ENCODE peak calls at places on chromosomes 1 and 21, in eight cellular contexts. S is nucleus accumbens; Y is NCI-H1417; Z is stimulated activated CD4-positive, alpha-beta T cell treated with anti-CD3 and anti-CD28 coated beads, Interleukin-12 subunit alpha, Interleukin-12 subunit beta, amount 100 ng/mL, for 48 hours; U is B cell; E is MV-4-11; R is hepatic stellate cell; W is ACHN. V is an unnamed sample.
A peak's percentile ranks its signal among the peaks of the same experiment; 100 is the strongest.

GRCh38 chr21:27301216-27301615 is 334.3 kb upstream of the ADAMTS5 start:
- DNase-seq in Z (no peak), E (no peak), Y (no peak), R (no peak), U (no peak), S (no peak), W (no peak), V (no peak)

GRCh38 chr1:178587975-178588374 is 75.1 kb downstream of the TEX35 start:
- DNase-seq in R (no peak), S (no peak), U (no peak), Y (no peak), W (no peak), E (no peak), Z (no peak), V (no peak)

GRCh38 chr1:209048961-209049669 is 534.4 kb upstream of the CAMK1G start:
- DNase-seq in E (no peak), U (no peak), W (peak; percentile 83), S (no peak), Z (no peak), Y (no peak), R (no peak), V (no peak)

GRCh38 chr1:21175670-21176581 is 771 bp downstream of the EIF4G3 start:
- DNase-seq in U (peak; percentile 42), W (no peak), R (peak; percentile 55), Y (peak; percentile 65), S (peak; percentile 67), E (no peak), Z (peak; percentile 25), V (peak; percentile 36)

GRCh38 chr1:200386416-200386815 is 23.4 kb downstream of the ZNF281 start:
- DNase-seq in U (no peak), R (no peak), Z (no peak), E (no peak), Y (no peak), S (no peak), W (no peak), V (no peak)

GRCh38 chr1:115300087-115300856 is 37.8 kb downstream of the NGF start:
- DNase-seq in E (no peak), Z (no peak), W (no peak), U (no peak), R (no peak), Y (peak; percentile 53), S (no peak), V (peak; percentile 9)

GRCh38 chr1:24551910-24552571 is 3.8 kb upstream of the NCMAP start:
- DNase-seq in S (no peak), Y (peak; percentile 54), W (no peak), Z (no peak), U (no peak), R (no peak), E (no peak), V (peak; percentile 41)

GRCh38 chr1:114118351-114118990 is 35.2 kb downstream of the SYT6 start:
- DNase-seq in W (no peak), U (no peak), Y (no peak), R (no peak), E (no peak), S (no peak), Z (no peak), V (no peak)

GRCh38 chr1:75123756-75124155 is 10.4 kb upstream of the LHX8 start:
- DNase-seq in E (no peak), S (no peak), W (no peak), R (no peak), Y (no peak), U (no peak), Z (no peak), V (no peak)

GRCh38 chr1:186183219-186183618 is 191.8 kb downstream of the TPR start:
- DNase-seq in S (no peak), W (peak; percentile 85), R (no peak), U (no peak), Y (no peak), Z (no peak), E (peak; percentile 45), V (no peak)

GRCh38 chr21:31593161-31593560 is 66.3 kb upstream of the SOD1 start:
- DNase-seq in Z (no peak), E (no peak), W (no peak), R (no peak), U (no peak), S (peak; percentile 4), Y (peak; percentile 53), V (no peak)

GRCh38 chr1:61828814-61829213 is 86.5 kb downstream of the PATJ start:
- DNase-seq in R (no peak), S (no peak), E (peak; percentile 59), U (no peak), Y (no peak), W (no peak), Z (no peak), V (no peak)

GRCh38 chr1:211133393-211133840 is 531 bp downstream of the KCNH1 start:
- DNase-seq in U (no peak), S (peak; percentile 49), W (peak; percentile 66), R (peak; percentile 22), E (no peak), Y (peak; percentile 85), Z (no peak), V (no peak)

GRCh38 chr1:150999051-150999674 is 7.5 kb downstream of the MINDY1 start:
- DNase-seq in U (no peak), E (peak; percentile 78), W (peak; percentile 33), R (peak; percentile 58), Y (no peak), S (no peak), Z (no peak), V (no peak)

GRCh38 chr1:87154351-87154750 is 174.3 kb upstream of the LMO4 start:
- DNase-seq in S (no peak), Z (no peak), R (no peak), U (no peak), E (peak; percentile 66), Y (peak; percentile 49), W (no peak), V (no peak)

GRCh38 chr1:92833840-92834239 is 2.0 kb downstream of the RPL5 start:
- DNase-seq in S (no peak), E (no peak), U (no peak), Y (no peak), Z (no peak), W (no peak), R (no peak), V (no peak)

GRCh38 chr1:15994590-15995351 is 9.3 kb upstream of the SRARP start:
- DNase-seq in W (peak; percentile 55), U (no peak), Z (peak; percentile 47), E (peak; percentile 28), Y (peak; percentile 35), S (peak; percentile 73), R (peak; percentile 87), V (no peak)

V was measured in neuronal stem cell.